ENCODE peak calls at places on chromosomes 13 and 19, in four cellular contexts. I, G, K and D are unnamed samples.

GRCh38 chr13:89393758-89394157 is 1722.6 kb downstream of the SLITRK5 start:
- DNase-seq in G (no peak), I (no peak), K (no peak), D (no peak)

GRCh38 chr19:29843180-29844051 is 31.6 kb downstream of the CCNE1 start:
- DNase-seq in K (no peak), G (no peak), I (no peak), D (no peak)

GRCh38 chr13:73141292-73141771 is 82.5 kb downstream of the KLF5 start:
- DNase-seq in K (no peak), I (no peak), G (no peak), D (no peak)

GRCh38 chr19:40862785-40863184 is 12.5 kb upstream of the CYP2A6 start:
- DNase-seq in I (peak), G (no peak), K (no peak), D (no peak)

GRCh38 chr19:54526972-54527371 is 24.3 kb downstream of the LAIR2 start:
- DNase-seq in G (no peak), I (no peak), K (no peak), D (no peak)

GRCh38 chr19:45442927-45443461 is 19.3 kb upstream of the ERCC1 start:
- DNase-seq in I (peak), G (no peak), K (no peak), D (no peak)

GRCh38 chr19:45125360-45125759 is 32.4 kb downstream of the PPP1R37 start:
- DNase-seq in G (no peak), I (no peak), K (no peak), D (no peak)

GRCh38 chr19:18769989-18770528 is 21.0 kb downstream of the COMP start:
- DNase-seq in I (no peak), K (no peak), G (no peak), D (no peak)

GRCh38 chr13:23021921-23022320 is 158.9 kb upstream of the SGCG start:
- DNase-seq in I (no peak), G (no peak), K (no peak), D (no peak)

GRCh38 chr19:51971624-51972023 is 15.0 kb downstream of the ZNF350 start:
- DNase-seq in K (no peak), G (peak), I (no peak), D (no peak)

GRCh38 chr19:32817913-32818476 is 51.6 kb downstream of the SLC7A9 start:
- DNase-seq in I (no peak), G (no peak), K (no peak), D (no peak)

GRCh38 chr19:11652056-11652455 is 54.8 kb downstream of the ZNF627 start:
- DNase-seq in G (no peak), I (no peak), K (no peak), D (no peak)

GRCh38 chr13:98942997-98943396 is 34.9 kb downstream of the DOCK9 start:
- DNase-seq in I (no peak), G (no peak), K (no peak), D (no peak)

GRCh38 chr19:18059297-18059696 is 27.4 kb downstream of the IL12RB1 start:
- DNase-seq in K (no peak), I (no peak), G (no peak), D (no peak)

GRCh38 chr19:30360378-30361106 is 11.6 kb upstream of the ZNF536 start:
- DNase-seq in I (no peak), G (no peak), K (no peak), D (no peak)

GRCh38 chr19:52270266-52270885 is 989 bp downstream of the ZNF766 start:
- DNase-seq in K (peak), I (peak), G (peak), D (peak)

GRCh38 chr13:102236830-102237621 is 164.8 kb downstream of the FGF14 start:
- DNase-seq in G (no peak), K (no peak), I (no peak), D (no peak)

GRCh38 chr19:3740431-3740830 is 21.1 kb downstream of the APBA3 start:
- DNase-seq in G (no peak), K (no peak), I (no peak), D (no peak)

GRCh38 chr13:30431269-30431950 is 9.1 kb downstream of the UBE2L5 start:
- DNase-seq in G (peak), I (no peak), K (no peak), D (no peak)

GRCh38 chr19:1136201-1136600 is 32.4 kb downstream of the GPX4 start:
- DNase-seq in K (no peak), G (no peak), I (no peak), D (no peak)

GRCh38 chr13:44764334-44764733 is 188.2 kb upstream of the TSC22D1 start:
- DNase-seq in K (no peak), I (peak), G (no peak), D (no peak)

GRCh38 chr19:53849237-53849676 is 18.4 kb upstream of the MYADM start:
- DNase-seq in K (no peak), G (no peak), I (peak), D (no peak)